ENCODE peak calls at places on chromosomes 16 and 17, in eight cellular contexts. J is MM.1S, N is fibroblast of lung, I is IMR-90, T is neural progenitor cell, A is H9, Z is neuronal stem cell, M is GM23248. V is an unnamed sample.

GRCh38 chr16:4976079-4976478 is 17.9 kb downstream of the SEC14L5 start:
- DNase-seq in M (no peak), I (no peak), Z (no peak), T (no peak), J (peak; percentile 56), A (no peak), N (no peak), V (no peak)

GRCh38 chr17:4786111-4786491 is at the start of gene VMO1:
- DNase-seq in J (no peak), I (no peak), A (peak; percentile 56), Z (no peak), M (peak; percentile 69), N (no peak), T (peak; percentile 45), V (no peak)

GRCh38 chr17:81429353-81429774 is 34.1 kb downstream of the BAHCC1 start:
- DNase-seq in Z (no peak), M (peak; percentile 86), A (no peak), J (no peak), T (no peak), N (peak; percentile 64), I (peak; percentile 67), V (no peak)

GRCh38 chr16:86306046-86306644 is 204.2 kb upstream of the FOXF1 start:
- DNase-seq in M (peak; percentile 45), I (peak; percentile 88), N (peak; percentile 47), T (no peak), J (no peak), Z (no peak), A (no peak), V (no peak)

GRCh38 chr16:471353-472198 is 46.1 kb downstream of the RAB11FIP3 start:
- DNase-seq in A (peak; percentile 87), Z (peak; percentile 45), T (peak; percentile 69), I (peak; percentile 19), J (no peak), M (peak; percentile 94), N (peak; percentile 66), V (no peak)

GRCh38 chr16:80014241-80014939 is 413.9 kb upstream of the MAF start:
- DNase-seq in A (no peak), I (no peak), T (no peak), J (no peak), N (peak; percentile 31), M (no peak), Z (no peak), V (peak; percentile 87)

GRCh38 chr16:20285993-20286499 is 41.3 kb downstream of the GP2 start:
- DNase-seq in N (no peak), J (no peak), M (no peak), A (no peak), Z (peak; percentile 6), I (no peak), T (peak; percentile 28), V (no peak)

GRCh38 chr17:9268546-9268945 is 247.2 kb downstream of the NTN1 start:
- DNase-seq in T (no peak), M (peak; percentile 42), N (peak; percentile 24), A (no peak), Z (no peak), I (peak; percentile 24), J (no peak), V (no peak)

GRCh38 chr17:33056392-33057146 is 64.9 kb downstream of the SPACA3 start:
- DNase-seq in J (no peak), M (no peak), Z (no peak), N (no peak), I (no peak), T (no peak), A (peak; percentile 8), V (no peak)

DNA sequence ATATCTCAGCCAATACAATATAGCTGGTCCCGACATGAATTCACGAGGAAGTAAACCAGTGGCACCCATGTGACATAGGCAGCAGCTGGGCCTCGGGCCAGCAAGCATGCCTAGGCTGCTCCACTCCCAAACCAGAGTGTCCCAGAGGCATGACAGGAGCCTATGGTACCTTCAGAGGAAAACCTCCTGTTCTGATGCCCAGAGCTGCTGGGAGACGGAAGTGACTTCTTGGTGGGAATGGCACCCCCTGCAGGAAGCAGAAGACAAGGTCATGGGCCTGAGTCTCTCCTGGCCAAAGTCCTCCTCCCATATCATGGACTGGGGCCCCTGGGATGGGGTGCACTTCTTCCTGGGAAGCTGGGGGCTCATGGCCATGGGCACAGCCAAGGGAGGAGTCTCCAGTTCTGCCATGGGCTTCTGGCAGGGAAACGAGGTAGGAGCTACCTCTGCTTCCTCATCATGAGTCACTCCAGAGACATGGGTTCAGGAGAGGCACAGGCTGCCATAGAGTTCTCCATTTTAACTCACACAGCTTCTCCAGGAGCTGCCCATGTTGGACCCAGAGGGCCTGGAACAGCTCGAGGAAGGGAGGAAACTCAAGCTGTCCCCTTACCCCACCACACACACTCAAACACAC is 13.4 kb downstream of the FBF1 start:
- DNase-seq in N (no peak), I (no peak), J (peak; percentile 17), Z (no peak), M (peak; percentile 38), T (peak; percentile 23), A (peak; percentile 80), V (no peak)
- H2AFZ ChIP-seq in N (no peak overlapping the region), I (no peak overlapping the region), J (no peak overlapping the region), Z (no peak overlapping the region), M (no peak overlapping the region), T (no peak overlapping the region), A (no peak overlapping the region), V (no peak overlapping the region)

GRCh38 chr17:38572292-38572664 is 33.5 kb downstream of the SRCIN1 start:
- DNase-seq in A (no peak), I (no peak), N (no peak), T (peak; percentile 44), Z (no peak), M (no peak), J (no peak), V (no peak)
- H3K27me3 ChIP-seq in A (peaks cover 70% of the 10 kb centered on the region), I (peaks cover 100% of the 10 kb centered on the region), N (peaks cover 70% of the 10 kb centered on the region), T (peaks cover 93% of the 10 kb centered on the region), Z (peaks cover 8% of the 10 kb centered on the region), M (peaks cover 34% of the 10 kb centered on the region), J (peaks cover 97% of the 10 kb centered on the region), V (no peaks in the 10 kb centered on the region)

GRCh38 chr16:57007530-57007929 is 18.2 kb downstream of the NLRC5 start:
- DNase-seq in T (no peak), M (no peak), I (no peak), N (no peak), Z (no peak), A (no peak), J (no peak), V (no peak)
- H3K4me1 ChIP-seq in T (no peaks in the 10 kb centered on the region), M (peaks cover 15% of the 10 kb centered on the region), I (peaks cover 2% of the 10 kb centered on the region), N (peaks cover 3% of the 10 kb centered on the region), Z (no peaks in the 10 kb centered on the region), A (peaks cover 3% of the 10 kb centered on the region), J (no peaks in the 10 kb centered on the region), V (peaks cover 8% of the 10 kb centered on the region)

GRCh38 chr17:68052810-68053209 is 17.3 kb downstream of the KPNA2 start:
- DNase-seq in T (no peak), A (no peak), I (no peak), Z (no peak), N (no peak), J (no peak), M (peak; percentile 45), V (no peak)

GRCh38 chr17:68053237-68054030 is 17.9 kb downstream of the KPNA2 start:
- DNase-seq in Z (no peak), I (peak; percentile 84), N (peak; percentile 70), J (no peak), T (no peak), A (no peak), M (peak; percentile 78), V (no peak)

GRCh38 chr17:68048996-68049395 is 13.5 kb downstream of the KPNA2 start:
- DNase-seq in N (no peak), T (peak; percentile 15), A (peak; percentile 66), M (peak; percentile 3), Z (no peak), I (no peak), J (no peak), V (no peak)

GRCh38 chr17:68057531-68057952 is 22.0 kb downstream of the KPNA2 start:
- DNase-seq in N (no peak), T (no peak), I (peak; percentile 56), Z (no peak), J (peak; percentile 29), A (no peak), M (peak; percentile 60), V (no peak)

GRCh38 chr17:68054296-68054900 is 18.9 kb downstream of the KPNA2 start:
- DNase-seq in A (no peak), J (no peak), Z (no peak), M (peak; percentile 58), I (peak; percentile 84), T (no peak), N (peak; percentile 81), V (no peak)
- H2AFZ ChIP-seq in A (no peak overlapping the region), J (no peak overlapping the region), Z (peak overlapping the region; percentile 68), M (peak overlapping the region; percentile 71), I (peak overlapping the region; percentile 90), T (no peak overlapping the region), N (peak overlapping the region; percentile 62), V (no peak overlapping the region)

DNA sequence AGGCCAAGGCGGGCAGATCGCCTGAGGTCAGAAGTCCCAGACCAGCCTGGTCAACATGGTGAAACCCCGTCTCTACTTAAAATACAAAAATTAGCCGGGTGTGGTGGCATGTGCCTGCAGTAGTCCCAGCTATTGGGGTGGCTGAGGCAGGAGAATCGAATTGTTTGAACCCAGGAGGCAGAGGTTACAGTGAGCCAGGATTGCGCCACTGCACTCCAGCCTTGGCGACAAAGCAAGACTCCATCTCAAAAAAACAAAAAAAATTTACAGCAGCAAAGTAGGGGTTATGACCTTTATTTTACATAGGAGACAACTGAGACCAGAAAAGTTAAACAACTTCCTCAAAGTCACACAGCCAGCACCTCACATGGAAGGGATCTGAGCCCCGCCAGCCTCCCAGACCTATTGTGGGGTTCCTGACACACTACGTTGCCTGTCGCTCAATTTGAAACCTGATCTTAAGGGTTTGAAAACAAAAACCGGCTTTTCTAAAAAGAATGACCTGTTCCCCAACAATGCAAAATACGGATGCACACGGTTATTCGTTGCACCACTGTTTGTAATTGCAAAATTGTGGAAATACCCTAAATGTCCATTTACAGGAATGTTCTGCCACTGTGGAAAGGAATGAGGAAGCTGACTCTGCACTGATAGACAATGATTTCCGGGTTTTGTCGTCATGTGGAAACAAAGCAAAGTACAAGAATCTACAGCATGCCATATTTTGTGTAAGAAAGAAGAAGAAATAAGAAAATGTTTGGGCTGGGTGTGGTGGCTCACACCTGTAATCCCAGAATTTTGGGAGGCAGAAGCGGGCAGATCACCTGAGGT is 77.2 kb downstream of the CNGB1 start:
- DNase-seq in N (peak; percentile 87), A (no peak), T (no peak), J (no peak), Z (no peak), I (peak; percentile 91), M (peak; percentile 82), V (peak; percentile 99)
- H3K27me3 ChIP-seq in N (peaks cover 4% of the 10 kb centered on the region), A (no peaks in the 10 kb centered on the region), T (no peaks in the 10 kb centered on the region), J (no peaks in the 10 kb centered on the region), Z (peaks cover 41% of the 10 kb centered on the region), I (no peaks in the 10 kb centered on the region), M (no peaks in the 10 kb centered on the region), V (no peaks in the 10 kb centered on the region)

GRCh38 chr16:88535181-88535856 is 34.9 kb upstream of the ZC3H18 start:
- DNase-seq in Z (no peak), M (no peak), A (peak; percentile 31), T (no peak), N (no peak), I (no peak), J (no peak), V (no peak)

GRCh38 chr16:88536971-88537751 is 33.0 kb upstream of the ZC3H18 start:
- DNase-seq in I (no peak), A (peak; percentile 49), N (no peak), M (no peak), T (no peak), Z (no peak), J (no peak), V (no peak)

GRCh38 chr16:88537864-88538263 is 32.3 kb upstream of the ZC3H18 start:
- DNase-seq in M (no peak), A (peak; percentile 20), I (no peak), N (no peak), Z (no peak), J (no peak), T (no peak), V (no peak)

GRCh38 chr16:88535857-88536222 is 34.4 kb upstream of the ZC3H18 start:
- DNase-seq in I (no peak), T (no peak), M (no peak), N (no peak), Z (no peak), J (no peak), A (no peak), V (no peak)

GRCh38 chr16:88536510-88536909 is 33.7 kb upstream of the ZC3H18 start:
- DNase-seq in M (no peak), Z (no peak), I (no peak), T (no peak), J (no peak), A (peak; percentile 25), N (no peak), V (no peak)
- H3K4me1 ChIP-seq in M (peaks cover 5% of the 10 kb centered on the region), Z (peaks cover 13% of the 10 kb centered on the region), I (peaks cover 12% of the 10 kb centered on the region), T (peaks cover 11% of the 10 kb centered on the region), J (no peaks in the 10 kb centered on the region), A (no peaks in the 10 kb centered on the region), N (peaks cover 5% of the 10 kb centered on the region), V (peaks cover 6% of the 10 kb centered on the region)